ENCODE peak calls at places on chromosome X, in ten cellular contexts. One of them, this sample, is unnamed.

GRCh38 chrX:139304471-139304870 is 226.1 kb upstream of the F9 start:
- DNase-seq in GM12865: no peak
- DNase-seq in uterus: no peak
- DNase-seq in GM06990: no peak
- DNase-seq in NCI-H1092 treated with DMSO at 0.1 percent for 48 hours: no peak
- DNase-seq in cardiac septum: no peak
- DNase-seq in EH: no peak
- DNase-seq in NK-92 treated with Interleukin-12 subunit alpha and Interleukin-12 subunit beta, amount 100 ng/mL, for 24 hours: no peak
- DNase-seq in AG09319: no peak
- DNase-seq in cardiac muscle cell: no peak
- DNase-seq in this sample: no peak

GRCh38 chrX:10755477-10756334 is 135.3 kb upstream of the MID1 start:
- DNase-seq in GM12865: no peak
- DNase-seq in uterus: peak
- DNase-seq in GM06990: no peak
- DNase-seq in NCI-H1092 treated with DMSO at 0.1 percent for 48 hours: no peak
- DNase-seq in cardiac septum: no peak
- DNase-seq in EH: peak
- DNase-seq in NK-92 treated with Interleukin-12 subunit alpha and Interleukin-12 subunit beta, amount 100 ng/mL, for 24 hours: no peak
- DNase-seq in AG09319: no peak
- DNase-seq in cardiac muscle cell: peak
- DNase-seq in this sample: no peak

GRCh38 chrX:46553935-46554334 is 8.7 kb upstream of the ZNF674 start:
- DNase-seq in GM12865: no peak
- DNase-seq in uterus: no peak
- DNase-seq in GM06990: no peak
- DNase-seq in NCI-H1092 treated with DMSO at 0.1 percent for 48 hours: no peak
- DNase-seq in cardiac septum: peak
- DNase-seq in EH: no peak
- DNase-seq in NK-92 treated with Interleukin-12 subunit alpha and Interleukin-12 subunit beta, amount 100 ng/mL, for 24 hours: no peak
- DNase-seq in AG09319: no peak
- DNase-seq in cardiac muscle cell: no peak
- DNase-seq in this sample: no peak

GRCh38 chrX:57821703-57822375 is 88.4 kb downstream of the ZXDA start:
- DNase-seq in GM12865: peak
- DNase-seq in uterus: peak
- DNase-seq in GM06990: peak
- DNase-seq in NCI-H1092 treated with DMSO at 0.1 percent for 48 hours: peak
- DNase-seq in cardiac septum: no peak
- DNase-seq in EH: peak
- DNase-seq in NK-92 treated with Interleukin-12 subunit alpha and Interleukin-12 subunit beta, amount 100 ng/mL, for 24 hours: no peak
- DNase-seq in AG09319: peak
- DNase-seq in cardiac muscle cell: peak
- DNase-seq in this sample: peak

GRCh38 chrX:155027509-155028066 is 944 bp downstream of the FUNDC2 start:
- DNase-seq in GM12865: peak
- DNase-seq in uterus: peak
- DNase-seq in GM06990: no peak
- DNase-seq in NCI-H1092 treated with DMSO at 0.1 percent for 48 hours: peak
- DNase-seq in cardiac septum: no peak
- DNase-seq in EH: peak
- DNase-seq in NK-92 treated with Interleukin-12 subunit alpha and Interleukin-12 subunit beta, amount 100 ng/mL, for 24 hours: no peak
- DNase-seq in AG09319: peak
- DNase-seq in cardiac muscle cell: no peak
- DNase-seq in this sample: peak

GRCh38 chrX:139932901-139933796 is at the start of gene ATP11C:
- DNase-seq in GM12865: peak
- DNase-seq in uterus: peak
- DNase-seq in GM06990: peak
- DNase-seq in NCI-H1092 treated with DMSO at 0.1 percent for 48 hours: peak
- DNase-seq in cardiac septum: peak
- DNase-seq in EH: peak
- DNase-seq in NK-92 treated with Interleukin-12 subunit alpha and Interleukin-12 subunit beta, amount 100 ng/mL, for 24 hours: peak
- DNase-seq in AG09319: peak
- DNase-seq in cardiac muscle cell: peak
- DNase-seq in this sample: peak

GRCh38 chrX:133640161-133641015 is 225.1 kb upstream of the GPC4 start:
- DNase-seq in GM12865: no peak
- DNase-seq in uterus: no peak
- DNase-seq in GM06990: no peak
- DNase-seq in NCI-H1092 treated with DMSO at 0.1 percent for 48 hours: no peak
- DNase-seq in cardiac septum: no peak
- DNase-seq in EH: no peak
- DNase-seq in NK-92 treated with Interleukin-12 subunit alpha and Interleukin-12 subunit beta, amount 100 ng/mL, for 24 hours: no peak
- DNase-seq in AG09319: no peak
- DNase-seq in cardiac muscle cell: no peak
- DNase-seq in this sample: no peak

GRCh38 chrX:13983734-13984133 is 46.0 kb downstream of the GEMIN8 start:
- DNase-seq in GM12865: peak
- DNase-seq in uterus: no peak
- DNase-seq in GM06990: peak
- DNase-seq in NCI-H1092 treated with DMSO at 0.1 percent for 48 hours: no peak
- DNase-seq in cardiac septum: no peak
- DNase-seq in EH: no peak
- DNase-seq in NK-92 treated with Interleukin-12 subunit alpha and Interleukin-12 subunit beta, amount 100 ng/mL, for 24 hours: no peak
- DNase-seq in AG09319: no peak
- DNase-seq in cardiac muscle cell: no peak
- DNase-seq in this sample: no peak

GRCh38 chrX:14095702-14096101 is 66.0 kb upstream of the GEMIN8 start:
- DNase-seq in GM12865: peak
- DNase-seq in uterus: peak
- DNase-seq in GM06990: no peak
- DNase-seq in NCI-H1092 treated with DMSO at 0.1 percent for 48 hours: no peak
- DNase-seq in cardiac septum: no peak
- DNase-seq in EH: peak
- DNase-seq in NK-92 treated with Interleukin-12 subunit alpha and Interleukin-12 subunit beta, amount 100 ng/mL, for 24 hours: no peak
- DNase-seq in AG09319: peak
- DNase-seq in cardiac muscle cell: peak
- DNase-seq in this sample: no peak

GRCh38 chrX:100864967-100865366 is 9.2 kb downstream of the NOX1 start:
- DNase-seq in GM12865: no peak
- DNase-seq in uterus: peak
- DNase-seq in GM06990: no peak
- DNase-seq in NCI-H1092 treated with DMSO at 0.1 percent for 48 hours: no peak
- DNase-seq in cardiac septum: no peak
- DNase-seq in EH: peak
- DNase-seq in NK-92 treated with Interleukin-12 subunit alpha and Interleukin-12 subunit beta, amount 100 ng/mL, for 24 hours: no peak
- DNase-seq in AG09319: no peak
- DNase-seq in cardiac muscle cell: no peak
- DNase-seq in this sample: no peak

This sample was measured in NCI-H345.